ENCODE peak calls at places on chromosomes 6 and 20, in ten cellular contexts. G, W, Q, J, Z, L, I, D, F and U are unnamed samples.

GRCh38 chr6:152648090-152648489 is 10.9 kb upstream of the SYNE1 start:
- DNase-seq in G (no peak), W (no peak), Q (no peak), J (no peak), Z (no peak), L (no peak), I (no peak), D (peak), F (no peak), U (no peak)

GRCh38 chr6:3288711-3289663 is 30.2 kb downstream of the PSMG4 start:
- DNase-seq in G (no peak), W (no peak), Q (no peak), J (no peak), Z (no peak), L (no peak), I (no peak), D (no peak), F (peak), U (no peak)

GRCh38 chr6:152380993-152381898 is 255.9 kb downstream of the SYNE1 start:
- DNase-seq in G (no peak), W (peak), Q (peak), J (peak), Z (peak), L (peak), I (peak), D (peak), F (peak), U (peak)

GRCh38 chr20:56439784-56440291 is 27.8 kb downstream of the CASS4 start:
- DNase-seq in G (no peak), W (peak), Q (no peak), J (peak), Z (peak), L (peak), I (no peak), D (peak), F (no peak), U (peak)

GRCh38 chr20:45816951-45817651 is 4.7 kb downstream of the UBE2C start:
- DNase-seq in G (no peak), W (peak), Q (no peak), J (no peak), Z (no peak), L (no peak), I (no peak), D (no peak), F (no peak), U (no peak)

GRCh38 chr6:142851601-142852000 is 93.4 kb downstream of the HIVEP2 start:
- DNase-seq in G (no peak), W (peak), Q (no peak), J (no peak), Z (no peak), L (peak), I (no peak), D (no peak), F (no peak), U (no peak)

GRCh38 chr6:2990179-2990931 is 9.3 kb upstream of the NQO2 start:
- DNase-seq in G (no peak), W (peak), Q (peak), J (no peak), Z (peak), L (peak), I (peak), D (no peak), F (no peak), U (peak)

GRCh38 chr6:106674541-106675229 is 45.3 kb downstream of the QRSL1 start:
- DNase-seq in G (no peak), W (no peak), Q (no peak), J (no peak), Z (no peak), L (no peak), I (peak), D (no peak), F (no peak), U (no peak)

GRCh38 chr20:36285746-36286447 is 20.2 kb upstream of the DLGAP4 start:
- DNase-seq in G (no peak), W (no peak), Q (no peak), J (no peak), Z (no peak), L (no peak), I (no peak), D (no peak), F (no peak), U (no peak)

GRCh38 chr6:109865968-109866367 is 112.1 kb upstream of the GPR6 start:
- DNase-seq in G (no peak), W (no peak), Q (no peak), J (no peak), Z (no peak), L (no peak), I (no peak), D (no peak), F (no peak), U (no peak)

GRCh38 chr6:85136310-85136709 is 313.6 kb upstream of the NT5E start:
- DNase-seq in G (no peak), W (no peak), Q (no peak), J (no peak), Z (no peak), L (no peak), I (no peak), D (no peak), F (no peak), U (no peak)

GRCh38 chr20:24337074-24337473 is 132.4 kb upstream of the SYNDIG1 start:
- DNase-seq in G (peak), W (peak), Q (no peak), J (no peak), Z (no peak), L (peak), I (no peak), D (peak), F (no peak), U (peak)

GRCh38 chr6:170278743-170279094 is 12.2 kb downstream of the DLL1 start:
- DNase-seq in G (peak), W (no peak), Q (no peak), J (no peak), Z (no peak), L (no peak), I (no peak), D (no peak), F (no peak), U (no peak)

GRCh38 chr20:24064092-24064491 is 75.5 kb upstream of the GGTLC1 start:
- DNase-seq in G (no peak), W (no peak), Q (no peak), J (no peak), Z (no peak), L (no peak), I (no peak), D (no peak), F (no peak), U (no peak)

GRCh38 chr6:55212147-55212546 is 37.8 kb downstream of the HCRTR2 start:
- DNase-seq in G (no peak), W (peak), Q (no peak), J (peak), Z (no peak), L (peak), I (no peak), D (no peak), F (no peak), U (peak)

GRCh38 chr20:59019217-59019616 is at the start of gene TUBB1:
- DNase-seq in G (no peak), W (no peak), Q (no peak), J (no peak), Z (no peak), L (no peak), I (no peak), D (no peak), F (no peak), U (no peak)

GRCh38 chr20:5996765-5997164 is 46.3 kb downstream of the MCM8 start:
- DNase-seq in G (peak), W (no peak), Q (no peak), J (no peak), Z (no peak), L (no peak), I (no peak), D (no peak), F (no peak), U (no peak)